ENCODE peak calls at places on chromosomes 12 and 14, in seven cellular contexts. One of them, this sample, is unnamed.

GRCh38 chr14:93655078-93655750 is 133.1 kb downstream of the PRIMA1 start:
- DNase-seq in MG63: no peak
- DNase-seq in central memory CD4-positive, alpha-beta T cell: no peak
- DNase-seq in kidney: no peak
- DNase-seq in COLO829: peak
- DNase-seq in NCI-H748 treated with DMSO at 0.1 percent for 48 hours: peak
- DNase-seq in RWPE1: peak
- DNase-seq in this sample: peak

GRCh38 chr12:106498056-106498455 is 84.7 kb upstream of the RFX4 start:
- DNase-seq in MG63: no peak
- DNase-seq in central memory CD4-positive, alpha-beta T cell: no peak
- DNase-seq in kidney: no peak
- DNase-seq in COLO829: no peak
- DNase-seq in NCI-H748 treated with DMSO at 0.1 percent for 48 hours: no peak
- DNase-seq in RWPE1: no peak
- DNase-seq in this sample: no peak

GRCh38 chr14:72651081-72651480 is 242.8 kb downstream of the DPF3 start:
- DNase-seq in MG63: peak
- DNase-seq in central memory CD4-positive, alpha-beta T cell: no peak
- DNase-seq in kidney: no peak
- DNase-seq in COLO829: no peak
- DNase-seq in NCI-H748 treated with DMSO at 0.1 percent for 48 hours: no peak
- DNase-seq in RWPE1: no peak
- DNase-seq in this sample: no peak

GRCh38 chr12:5022465-5023061 is 21.1 kb upstream of the KCNA5 start:
- DNase-seq in MG63: no peak
- DNase-seq in central memory CD4-positive, alpha-beta T cell: no peak
- DNase-seq in kidney: no peak
- DNase-seq in COLO829: peak
- DNase-seq in NCI-H748 treated with DMSO at 0.1 percent for 48 hours: peak
- DNase-seq in RWPE1: peak
- DNase-seq in this sample: peak

GRCh38 chr12:67534671-67535070 is 113.9 kb upstream of the DYRK2 start:
- DNase-seq in MG63: peak
- DNase-seq in central memory CD4-positive, alpha-beta T cell: no peak
- DNase-seq in kidney: no peak
- DNase-seq in COLO829: no peak
- DNase-seq in NCI-H748 treated with DMSO at 0.1 percent for 48 hours: no peak
- DNase-seq in RWPE1: peak
- DNase-seq in this sample: no peak

GRCh38 chr12:98725481-98726247 is 80.6 kb downstream of the APAF1 start:
- DNase-seq in MG63: peak
- DNase-seq in central memory CD4-positive, alpha-beta T cell: no peak
- DNase-seq in kidney: no peak
- DNase-seq in COLO829: peak
- DNase-seq in NCI-H748 treated with DMSO at 0.1 percent for 48 hours: peak
- DNase-seq in RWPE1: peak
- DNase-seq in this sample: peak

GRCh38 chr12:106736051-106736957 is 38.2 kb upstream of the RIC8B start:
- DNase-seq in MG63: no peak
- DNase-seq in central memory CD4-positive, alpha-beta T cell: peak
- DNase-seq in kidney: no peak
- DNase-seq in COLO829: peak
- DNase-seq in NCI-H748 treated with DMSO at 0.1 percent for 48 hours: no peak
- DNase-seq in RWPE1: no peak
- DNase-seq in this sample: peak

GRCh38 chr12:43290836-43291235 is 261.2 kb downstream of the ADAMTS20 start:
- DNase-seq in MG63: no peak
- DNase-seq in central memory CD4-positive, alpha-beta T cell: no peak
- DNase-seq in kidney: no peak
- DNase-seq in COLO829: no peak
- DNase-seq in NCI-H748 treated with DMSO at 0.1 percent for 48 hours: no peak
- DNase-seq in RWPE1: no peak
- DNase-seq in this sample: no peak

GRCh38 chr14:91947196-91948184 is at the start of gene FBLN5:
- DNase-seq in MG63: peak
- DNase-seq in central memory CD4-positive, alpha-beta T cell: no peak
- DNase-seq in kidney: peak
- DNase-seq in COLO829: no peak
- DNase-seq in NCI-H748 treated with DMSO at 0.1 percent for 48 hours: no peak
- DNase-seq in RWPE1: peak
- DNase-seq in this sample: peak

GRCh38 chr14:90193925-90194324 is 62.4 kb upstream of the PSMC1 start:
- DNase-seq in MG63: no peak
- DNase-seq in central memory CD4-positive, alpha-beta T cell: no peak
- DNase-seq in kidney: no peak
- DNase-seq in COLO829: no peak
- DNase-seq in NCI-H748 treated with DMSO at 0.1 percent for 48 hours: no peak
- DNase-seq in RWPE1: no peak
- DNase-seq in this sample: peak

GRCh38 chr14:59018460-59018859 is 170.0 kb upstream of the DAAM1 start:
- DNase-seq in MG63: no peak
- DNase-seq in central memory CD4-positive, alpha-beta T cell: no peak
- DNase-seq in kidney: no peak
- DNase-seq in COLO829: no peak
- DNase-seq in NCI-H748 treated with DMSO at 0.1 percent for 48 hours: no peak
- DNase-seq in RWPE1: no peak
- DNase-seq in this sample: no peak